ENCODE peak calls at places on chromosomes 2 and 18, in nine cellular contexts. Q is EL; F is cardiac fibroblast; U is MG63; L is NCI-H510A; E is stimulated activated CD4-positive, alpha-beta T cell treated with anti-CD3 and anti-CD28 coated beads, Interleukin-15, amount 100 ng/mL, for 24 hours; W is NCI-H2081; X is activated CD8-positive, alpha-beta memory T cell treated with anti-CD3 and anti-CD28 coated beads, Interleukin-2, amount 10 ng/mL, durations not matched to agents 7 days and 5 days; T is memory B cell. I is an unnamed sample.

GRCh38 chr2:22382439-22383169 is 1002.4 kb upstream of the KLHL29 start:
- DNase-seq in Q (no peak), F (no peak), U (no peak), L (no peak), E (no peak), W (peak; percentile 9), X (no peak), T (no peak), I (no peak)

GRCh38 chr2:62506421-62506750 is 391 bp upstream of the TMEM17 start:
- DNase-seq in Q (no peak), F (no peak), U (no peak), L (no peak), E (no peak), W (no peak), X (no peak), T (no peak), I (no peak)

GRCh38 chr2:109718139-109718538 is 76.0 kb upstream of the RGPD5 start:
- DNase-seq in Q (no peak), F (no peak), U (no peak), L (no peak), E (no peak), W (no peak), X (no peak), T (no peak), I (no peak)

GRCh38 chr2:107285621-107286303 is 399.8 kb upstream of the ST6GAL2 start:
- DNase-seq in Q (no peak), F (no peak), U (no peak), L (no peak), E (no peak), W (no peak), X (no peak), T (no peak), I (no peak)

GRCh38 chr18:38695559-38696270 is 1130.1 kb upstream of the CELF4 start:
- DNase-seq in Q (no peak), F (peak; percentile 2), U (no peak), L (no peak), E (no peak), W (no peak), X (no peak), T (no peak), I (no peak)

GRCh38 chr2:71482055-71482454 is 28.7 kb downstream of the DYSF start:
- DNase-seq in Q (no peak), F (no peak), U (no peak), L (no peak), E (no peak), W (no peak), X (no peak), T (no peak), I (no peak)

GRCh38 chr2:194333091-194333490 is 1323.9 kb upstream of the SLC39A10 start:
- DNase-seq in Q (no peak), F (no peak), U (no peak), L (no peak), E (no peak), W (no peak), X (no peak), T (no peak), I (no peak)

GRCh38 chr2:109402980-109403840 is 210.6 kb downstream of the SEPTIN10 start:
- DNase-seq in Q (no peak), F (no peak), U (no peak), L (no peak), E (peak; percentile 39), W (no peak), X (no peak), T (no peak), I (no peak)

GRCh38 chr2:231614559-231615057 is 21.9 kb downstream of the TEX44 start:
- DNase-seq in Q (no peak), F (no peak), U (no peak), L (no peak), E (peak; percentile 72), W (no peak), X (no peak), T (peak; percentile 44), I (peak; percentile 42)

GRCh38 chr2:191009541-191010374 is 4.2 kb downstream of the STAT1 start:
- DNase-seq in Q (peak; percentile 46), F (no peak), U (no peak), L (no peak), E (no peak), W (no peak), X (no peak), T (no peak), I (no peak)

GRCh38 chr2:12774381-12774780 is 57.6 kb downstream of the TRIB2 start:
- DNase-seq in Q (no peak), F (peak; percentile 56), U (no peak), L (no peak), E (no peak), W (no peak), X (no peak), T (no peak), I (no peak)

GRCh38 chr2:7333970-7334493 is 416.8 kb downstream of the RNF144A start:
- DNase-seq in Q (no peak), F (no peak), U (no peak), L (no peak), E (no peak), W (no peak), X (no peak), T (no peak), I (no peak)

GRCh38 chr2:46540496-46541342 is 61.4 kb downstream of the TMEM247 start:
- DNase-seq in Q (peak; percentile 86), F (peak; percentile 65), U (peak; percentile 53), L (no peak), E (no peak), W (no peak), X (no peak), T (no peak), I (peak; percentile 67)

I was measured in AG20443.